ENCODE peak calls at places on chromosomes 7 and 10, in ten cellular contexts. One of them, this sample, is unnamed.

GRCh38 chr7:75966209-75966961 is 28.0 kb downstream of the TMEM120A start:
- DNase-seq in activated CD8-positive, alpha-beta T cell treated with anti-CD3 and anti-CD28 coated beads for 36 hours: no peak
- DNase-seq in GM10248: no peak
- DNase-seq in AG09309: no peak
- DNase-seq in cardiac fibroblast: peak; percentile 38
- DNase-seq in thoracic aorta: peak; percentile 54
- DNase-seq in spleen: peak; percentile 59
- DNase-seq in GM20000: no peak
- DNase-seq in GM13977: no peak
- DNase-seq in fibroblast of pulmonary artery: no peak
- DNase-seq in this sample: no peak

GRCh38 chr7:75608451-75609122 is 116.5 kb downstream of the SPDYE5 start:
- DNase-seq in spleen: no peak
- DNase-seq in AG09309: no peak
- DNase-seq in GM20000: no peak
- DNase-seq in GM13977: no peak
- DNase-seq in activated CD8-positive, alpha-beta T cell treated with anti-CD3 and anti-CD28 coated beads for 36 hours: no peak
- DNase-seq in GM10248: no peak
- DNase-seq in thoracic aorta: no peak
- DNase-seq in cardiac fibroblast: no peak
- DNase-seq in fibroblast of pulmonary artery: no peak
- DNase-seq in this sample: no peak

GRCh38 chr10:85916192-85916747 is 450.3 kb downstream of the GRID1 start:
- DNase-seq in thoracic aorta: no peak
- DNase-seq in GM10248: no peak
- DNase-seq in GM20000: no peak
- DNase-seq in fibroblast of pulmonary artery: no peak
- DNase-seq in GM13977: no peak
- DNase-seq in AG09309: no peak
- DNase-seq in spleen: no peak
- DNase-seq in activated CD8-positive, alpha-beta T cell treated with anti-CD3 and anti-CD28 coated beads for 36 hours: no peak
- DNase-seq in cardiac fibroblast: no peak
- DNase-seq in this sample: no peak

GRCh38 chr7:151491859-151492258 is 27.8 kb downstream of the RHEB start:
- DNase-seq in AG09309: peak; percentile 60
- DNase-seq in GM10248: no peak
- DNase-seq in GM20000: no peak
- DNase-seq in thoracic aorta: no peak
- DNase-seq in GM13977: no peak
- DNase-seq in cardiac fibroblast: peak; percentile 92
- DNase-seq in spleen: no peak
- DNase-seq in activated CD8-positive, alpha-beta T cell treated with anti-CD3 and anti-CD28 coated beads for 36 hours: no peak
- DNase-seq in fibroblast of pulmonary artery: peak; percentile 83
- DNase-seq in this sample: no peak

GRCh38 chr7:30923774-30924413 is 12.2 kb downstream of the AQP1 start:
- DNase-seq in GM20000: no peak
- DNase-seq in thoracic aorta: no peak
- DNase-seq in activated CD8-positive, alpha-beta T cell treated with anti-CD3 and anti-CD28 coated beads for 36 hours: no peak
- DNase-seq in spleen: peak; percentile 71
- DNase-seq in fibroblast of pulmonary artery: no peak
- DNase-seq in GM13977: no peak
- DNase-seq in AG09309: no peak
- DNase-seq in cardiac fibroblast: no peak
- DNase-seq in GM10248: no peak
- DNase-seq in this sample: peak; percentile 70

GRCh38 chr7:1149351-1149794 is 10.6 kb downstream of the ZFAND2A start:
- DNase-seq in fibroblast of pulmonary artery: no peak
- DNase-seq in thoracic aorta: no peak
- DNase-seq in GM13977: no peak
- DNase-seq in GM10248: no peak
- DNase-seq in cardiac fibroblast: no peak
- DNase-seq in spleen: peak; percentile 63
- DNase-seq in activated CD8-positive, alpha-beta T cell treated with anti-CD3 and anti-CD28 coated beads for 36 hours: no peak
- DNase-seq in AG09309: no peak
- DNase-seq in GM20000: no peak
- DNase-seq in this sample: no peak

GRCh38 chr10:93386496-93387369 is 95.4 kb downstream of the MYOF start:
- DNase-seq in activated CD8-positive, alpha-beta T cell treated with anti-CD3 and anti-CD28 coated beads for 36 hours: peak; percentile 26
- DNase-seq in GM20000: no peak
- DNase-seq in fibroblast of pulmonary artery: no peak
- DNase-seq in AG09309: no peak
- DNase-seq in GM13977: no peak
- DNase-seq in thoracic aorta: no peak
- DNase-seq in spleen: no peak
- DNase-seq in cardiac fibroblast: peak; percentile 58
- DNase-seq in GM10248: peak; percentile 21
- DNase-seq in this sample: no peak

GRCh38 chr10:70805619-70806215 is 10.0 kb upstream of the SGPL1 start:
- DNase-seq in cardiac fibroblast: peak; percentile 16
- DNase-seq in activated CD8-positive, alpha-beta T cell treated with anti-CD3 and anti-CD28 coated beads for 36 hours: no peak
- DNase-seq in AG09309: no peak
- DNase-seq in thoracic aorta: no peak
- DNase-seq in GM20000: no peak
- DNase-seq in GM10248: no peak
- DNase-seq in GM13977: no peak
- DNase-seq in fibroblast of pulmonary artery: no peak
- DNase-seq in spleen: no peak
- DNase-seq in this sample: no peak

GRCh38 chr7:149856583-149856982 is 17.2 kb upstream of the ATP6V0E2 start:
- DNase-seq in GM10248: no peak
- DNase-seq in spleen: no peak
- DNase-seq in thoracic aorta: no peak
- DNase-seq in fibroblast of pulmonary artery: no peak
- DNase-seq in GM20000: no peak
- DNase-seq in AG09309: no peak
- DNase-seq in cardiac fibroblast: no peak
- DNase-seq in activated CD8-positive, alpha-beta T cell treated with anti-CD3 and anti-CD28 coated beads for 36 hours: peak; percentile 49
- DNase-seq in GM13977: no peak
- DNase-seq in this sample: no peak

GRCh38 chr7:7220821-7221220 is 38.5 kb downstream of the C1GALT1 start:
- DNase-seq in fibroblast of pulmonary artery: no peak
- DNase-seq in cardiac fibroblast: no peak
- DNase-seq in GM13977: no peak
- DNase-seq in GM20000: no peak
- DNase-seq in activated CD8-positive, alpha-beta T cell treated with anti-CD3 and anti-CD28 coated beads for 36 hours: no peak
- DNase-seq in spleen: no peak
- DNase-seq in AG09309: no peak
- DNase-seq in thoracic aorta: no peak
- DNase-seq in GM10248: no peak
- DNase-seq in this sample: no peak

GRCh38 chr10:6665847-6666246 is 85.8 kb upstream of the PRKCQ start:
- DNase-seq in GM10248: no peak
- DNase-seq in cardiac fibroblast: no peak
- DNase-seq in fibroblast of pulmonary artery: no peak
- DNase-seq in spleen: no peak
- DNase-seq in activated CD8-positive, alpha-beta T cell treated with anti-CD3 and anti-CD28 coated beads for 36 hours: peak; percentile 70
- DNase-seq in GM20000: no peak
- DNase-seq in thoracic aorta: no peak
- DNase-seq in AG09309: no peak
- DNase-seq in GM13977: peak; percentile 10
- DNase-seq in this sample: no peak

GRCh38 chr7:26653430-26653911 is 210.9 kb downstream of the SKAP2 start:
- DNase-seq in thoracic aorta: no peak
- DNase-seq in GM20000: no peak
- DNase-seq in spleen: no peak
- DNase-seq in GM10248: no peak
- DNase-seq in activated CD8-positive, alpha-beta T cell treated with anti-CD3 and anti-CD28 coated beads for 36 hours: no peak
- DNase-seq in fibroblast of pulmonary artery: peak; percentile 26
- DNase-seq in GM13977: no peak
- DNase-seq in AG09309: no peak
- DNase-seq in cardiac fibroblast: peak; percentile 21
- DNase-seq in this sample: no peak

GRCh38 chr7:127588019-127588696 is at the start of gene ARF5:
- DNase-seq in GM20000: peak; percentile 98
- DNase-seq in cardiac fibroblast: peak; percentile 76
- DNase-seq in AG09309: peak; percentile 24
- DNase-seq in thoracic aorta: peak; percentile 45
- DNase-seq in activated CD8-positive, alpha-beta T cell treated with anti-CD3 and anti-CD28 coated beads for 36 hours: peak; percentile 85
- DNase-seq in GM13977: peak; percentile 98
- DNase-seq in GM10248: peak; percentile 96
- DNase-seq in spleen: peak; percentile 98
- DNase-seq in fibroblast of pulmonary artery: peak; percentile 80
- DNase-seq in this sample: peak; percentile 96

GRCh38 chr10:111295788-111296187 is 219.0 kb downstream of the ADRA2A start:
- DNase-seq in spleen: no peak
- DNase-seq in AG09309: no peak
- DNase-seq in GM13977: no peak
- DNase-seq in thoracic aorta: no peak
- DNase-seq in fibroblast of pulmonary artery: no peak
- DNase-seq in GM20000: no peak
- DNase-seq in GM10248: no peak
- DNase-seq in activated CD8-positive, alpha-beta T cell treated with anti-CD3 and anti-CD28 coated beads for 36 hours: no peak
- DNase-seq in cardiac fibroblast: peak; percentile 3
- DNase-seq in this sample: no peak

GRCh38 chr7:130933919-130934318 is 199.9 kb upstream of the KLF14 start:
- DNase-seq in spleen: no peak
- DNase-seq in GM13977: no peak
- DNase-seq in fibroblast of pulmonary artery: no peak
- DNase-seq in GM10248: no peak
- DNase-seq in AG09309: no peak
- DNase-seq in cardiac fibroblast: no peak
- DNase-seq in GM20000: no peak
- DNase-seq in activated CD8-positive, alpha-beta T cell treated with anti-CD3 and anti-CD28 coated beads for 36 hours: no peak
- DNase-seq in thoracic aorta: no peak
- DNase-seq in this sample: no peak

GRCh38 chr10:124436191-124436638 is 13.6 kb downstream of the NKX1-2 start:
- DNase-seq in AG09309: no peak
- DNase-seq in GM13977: no peak
- DNase-seq in activated CD8-positive, alpha-beta T cell treated with anti-CD3 and anti-CD28 coated beads for 36 hours: no peak
- DNase-seq in GM20000: no peak
- DNase-seq in thoracic aorta: no peak
- DNase-seq in GM10248: no peak
- DNase-seq in fibroblast of pulmonary artery: no peak
- DNase-seq in cardiac fibroblast: no peak
- DNase-seq in spleen: no peak
- DNase-seq in this sample: no peak

DNA sequence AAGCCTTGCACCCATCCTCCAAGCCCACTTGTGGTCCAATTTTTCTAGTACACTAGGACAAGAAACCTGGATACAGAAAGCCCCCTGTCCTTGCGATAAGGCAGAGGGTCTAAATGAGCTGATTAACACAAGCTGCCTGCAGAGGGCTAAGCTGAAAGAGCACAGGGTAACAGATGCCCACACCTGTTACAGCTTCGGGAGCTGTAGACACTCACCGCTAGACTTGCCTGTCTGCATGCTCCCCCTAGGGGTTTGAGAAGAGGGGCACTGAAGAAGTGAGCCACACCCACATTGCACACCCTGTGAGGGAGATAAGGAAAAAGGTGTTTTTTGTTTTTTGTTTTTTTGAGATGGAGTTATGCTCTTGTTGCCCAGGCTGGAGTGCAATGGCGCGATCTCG is 386.5 kb upstream of the AUTS2 start:
- DNase-seq in fibroblast of pulmonary artery: no peak
- DNase-seq in AG09309: no peak
- DNase-seq in cardiac fibroblast: no peak
- DNase-seq in activated CD8-positive, alpha-beta T cell treated with anti-CD3 and anti-CD28 coated beads for 36 hours: no peak
- DNase-seq in GM13977: no peak
- DNase-seq in GM20000: no peak
- DNase-seq in GM10248: no peak
- DNase-seq in spleen: no peak
- DNase-seq in thoracic aorta: no peak
- DNase-seq in this sample: no peak
- TF ChIP-seq CTCF in fibroblast of pulmonary artery: no peak
- TF ChIP-seq CTCF in AG09309: no peak
- TF ChIP-seq CTCF in cardiac fibroblast: no peak
- TF ChIP-seq CTCF in activated CD8-positive, alpha-beta T cell treated with anti-CD3 and anti-CD28 coated beads for 36 hours: no peak
- TF ChIP-seq CTCF in GM13977: no peak
- TF ChIP-seq CTCF in GM20000: no peak
- TF ChIP-seq CTCF in GM10248: no peak
- TF ChIP-seq CTCF in spleen: no peak
- TF ChIP-seq CTCF in thoracic aorta: no peak
- TF ChIP-seq CTCF in this sample: no peak

GRCh38 chr7:46352335-46352954 is 431.4 kb upstream of the IGFBP3 start:
- DNase-seq in GM20000: peak; percentile 34
- DNase-seq in spleen: no peak
- DNase-seq in GM13977: peak; percentile 60
- DNase-seq in activated CD8-positive, alpha-beta T cell treated with anti-CD3 and anti-CD28 coated beads for 36 hours: peak; percentile 36
- DNase-seq in fibroblast of pulmonary artery: peak; percentile 85
- DNase-seq in thoracic aorta: no peak
- DNase-seq in cardiac fibroblast: peak; percentile 83
- DNase-seq in AG09309: peak; percentile 23
- DNase-seq in GM10248: peak; percentile 43
- DNase-seq in this sample: no peak
- TF ChIP-seq CTCF in GM20000: peak; percentile 38
- TF ChIP-seq CTCF in spleen: peak; percentile 28
- TF ChIP-seq CTCF in GM13977: peak; percentile 74
- TF ChIP-seq CTCF in activated CD8-positive, alpha-beta T cell treated with anti-CD3 and anti-CD28 coated beads for 36 hours: peak; percentile 34
- TF ChIP-seq CTCF in fibroblast of pulmonary artery: peak; percentile 79
- TF ChIP-seq CTCF in thoracic aorta: peak; percentile 54
- TF ChIP-seq CTCF in cardiac fibroblast: peak; percentile 70
- TF ChIP-seq CTCF in AG09309: peak; percentile 78
- TF ChIP-seq CTCF in GM10248: peak; percentile 55
- TF ChIP-seq CTCF in this sample: peak; percentile 90

GRCh38 chr7:2170576-2171521 is 61.9 kb downstream of the MAD1L1 start:
- DNase-seq in thoracic aorta: no peak
- DNase-seq in AG09309: no peak
- DNase-seq in GM10248: no peak
- DNase-seq in fibroblast of pulmonary artery: no peak
- DNase-seq in activated CD8-positive, alpha-beta T cell treated with anti-CD3 and anti-CD28 coated beads for 36 hours: no peak
- DNase-seq in spleen: no peak
- DNase-seq in GM20000: peak; percentile 23
- DNase-seq in GM13977: no peak
- DNase-seq in cardiac fibroblast: no peak
- DNase-seq in this sample: no peak
- TF ChIP-seq CTCF in thoracic aorta: no peak
- TF ChIP-seq CTCF in AG09309: no peak
- TF ChIP-seq CTCF in GM10248: no peak
- TF ChIP-seq CTCF in fibroblast of pulmonary artery: no peak
- TF ChIP-seq CTCF in activated CD8-positive, alpha-beta T cell treated with anti-CD3 and anti-CD28 coated beads for 36 hours: no peak
- TF ChIP-seq CTCF in spleen: no peak
- TF ChIP-seq CTCF in GM20000: no peak
- TF ChIP-seq CTCF in GM13977: no peak
- TF ChIP-seq CTCF in cardiac fibroblast: no peak
- TF ChIP-seq CTCF in this sample: no peak

GRCh38 chr10:61902448-61903183 is 1.1 kb downstream of the ARID5B start:
- DNase-seq in fibroblast of pulmonary artery: peak; percentile 74
- DNase-seq in GM13977: peak; percentile 55
- DNase-seq in cardiac fibroblast: peak; percentile 78
- DNase-seq in spleen: no peak
- DNase-seq in GM20000: peak; percentile 61
- DNase-seq in GM10248: peak; percentile 53
- DNase-seq in thoracic aorta: no peak
- DNase-seq in AG09309: no peak
- DNase-seq in activated CD8-positive, alpha-beta T cell treated with anti-CD3 and anti-CD28 coated beads for 36 hours: peak; percentile 86
- DNase-seq in this sample: no peak
- TF ChIP-seq CTCF in fibroblast of pulmonary artery: peak; percentile 22
- TF ChIP-seq CTCF in GM13977: peak; percentile 50
- TF ChIP-seq CTCF in cardiac fibroblast: no peak
- TF ChIP-seq CTCF in spleen: no peak
- TF ChIP-seq CTCF in GM20000: no peak
- TF ChIP-seq CTCF in GM10248: peak; percentile 48
- TF ChIP-seq CTCF in thoracic aorta: no peak
- TF ChIP-seq CTCF in AG09309: peak; percentile 15
- TF ChIP-seq CTCF in activated CD8-positive, alpha-beta T cell treated with anti-CD3 and anti-CD28 coated beads for 36 hours: no peak
- TF ChIP-seq CTCF in this sample: peak; percentile 54

This sample was measured in osteocyte.